ENCODE peak calls at places on chromosome X, in four cellular contexts. One of them, this sample, is unnamed. For H3K4me1, the result is how much of the 10 kb centered on the place peaks cover.

GRCh38 chrX:35680940-35681346 is 117.2 kb upstream of the MAGEB16 start:
- DNase-seq in right lobe of liver: no peak
- DNase-seq in SK-N-SH: no peak
- DNase-seq in OCI-LY7: no peak
- DNase-seq in this sample: no peak

GRCh38 chrX:109553862-109554261 is 17.2 kb downstream of the NXT2 start:
- DNase-seq in right lobe of liver: no peak
- DNase-seq in SK-N-SH: no peak
- DNase-seq in OCI-LY7: peak
- DNase-seq in this sample: no peak

GRCh38 chrX:104445591-104445990 is 120.4 kb upstream of the IL1RAPL2 start:
- DNase-seq in right lobe of liver: no peak
- DNase-seq in SK-N-SH: no peak
- DNase-seq in OCI-LY7: no peak
- DNase-seq in this sample: no peak

GRCh38 chrX:15973299-15973698 is 118.7 kb upstream of the AP1S2 start:
- DNase-seq in right lobe of liver: no peak
- DNase-seq in SK-N-SH: peak
- DNase-seq in OCI-LY7: peak
- DNase-seq in this sample: peak

GRCh38 chrX:67612231-67612630 is 68.4 kb downstream of the AR start:
- DNase-seq in right lobe of liver: no peak
- DNase-seq in SK-N-SH: no peak
- DNase-seq in OCI-LY7: no peak
- DNase-seq in this sample: no peak

GRCh38 chrX:47366051-47366722 is 4.2 kb upstream of the ZNF157 start:
- DNase-seq in right lobe of liver: peak
- DNase-seq in SK-N-SH: peak
- DNase-seq in OCI-LY7: peak
- DNase-seq in this sample: peak

GRCh38 chrX:96474357-96475125 is 210.1 kb upstream of the DIAPH2 start:
- DNase-seq in right lobe of liver: no peak
- DNase-seq in SK-N-SH: no peak
- DNase-seq in OCI-LY7: no peak
- DNase-seq in this sample: no peak

GRCh38 chrX:105191878-105192277 is 28.6 kb downstream of the TEX13A start:
- DNase-seq in right lobe of liver: peak
- DNase-seq in SK-N-SH: peak
- DNase-seq in OCI-LY7: peak
- DNase-seq in this sample: no peak

DNA sequence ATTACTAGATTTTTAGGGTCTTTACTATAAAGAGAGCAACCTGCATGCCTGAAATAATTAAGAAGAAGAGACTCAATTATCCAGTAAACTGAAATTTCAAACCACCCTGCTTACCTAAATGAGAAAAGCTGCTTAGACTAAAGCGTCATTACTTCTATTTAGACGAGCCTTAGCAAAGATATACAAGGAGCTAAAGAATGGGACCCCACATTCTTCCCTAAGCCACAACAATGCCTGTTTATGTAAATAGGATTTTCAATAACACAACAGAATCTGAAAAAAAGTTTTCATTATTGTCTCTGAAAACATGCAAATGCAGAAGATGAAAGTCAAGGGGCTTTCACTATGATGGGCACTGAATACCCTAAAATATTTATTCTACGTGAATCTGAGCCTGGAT is 16.2 kb downstream of the GPC3 start:
- DNase-seq in right lobe of liver: no peak
- DNase-seq in SK-N-SH: no peak
- DNase-seq in OCI-LY7: no peak
- DNase-seq in this sample: no peak
- H3K4me1 ChIP-seq in right lobe of liver: under half
- H3K4me1 ChIP-seq in SK-N-SH: under half
- H3K4me1 ChIP-seq in OCI-LY7: under half
- H3K4me1 ChIP-seq in this sample: under half

GRCh38 chrX:19811807-19812604 is 75.4 kb downstream of the SH3KBP1 start:
- DNase-seq in right lobe of liver: no peak
- DNase-seq in SK-N-SH: no peak
- DNase-seq in OCI-LY7: peak
- DNase-seq in this sample: no peak
- H3K4me1 ChIP-seq in right lobe of liver: under half
- H3K4me1 ChIP-seq in SK-N-SH: under half
- H3K4me1 ChIP-seq in OCI-LY7: half or more
- H3K4me1 ChIP-seq in this sample: under half

GRCh38 chrX:147912093-147912801 is 528 bp downstream of the FMR1 start:
- DNase-seq in right lobe of liver: peak
- DNase-seq in SK-N-SH: peak
- DNase-seq in OCI-LY7: peak
- DNase-seq in this sample: peak

GRCh38 chrX:147916375-147916968 is 4.8 kb downstream of the FMR1 start:
- DNase-seq in right lobe of liver: no peak
- DNase-seq in SK-N-SH: no peak
- DNase-seq in OCI-LY7: no peak
- DNase-seq in this sample: no peak

GRCh38 chrX:147911192-147912022 is at the start of gene FMR1:
- DNase-seq in right lobe of liver: peak
- DNase-seq in SK-N-SH: peak
- DNase-seq in OCI-LY7: peak
- DNase-seq in this sample: peak

GRCh38 chrX:147913570-147913969 is 1.9 kb downstream of the FMR1 start:
- DNase-seq in right lobe of liver: no peak
- DNase-seq in SK-N-SH: no peak
- DNase-seq in OCI-LY7: no peak
- DNase-seq in this sample: no peak

GRCh38 chrX:147914609-147915008 is 2.9 kb downstream of the FMR1 start:
- DNase-seq in right lobe of liver: no peak
- DNase-seq in SK-N-SH: no peak
- DNase-seq in OCI-LY7: no peak
- DNase-seq in this sample: no peak
- H3K4me1 ChIP-seq in right lobe of liver: under half
- H3K4me1 ChIP-seq in SK-N-SH: under half
- H3K4me1 ChIP-seq in OCI-LY7: under half
- H3K4me1 ChIP-seq in this sample: under half

GRCh38 chrX:40173662-40174593 is 76.2 kb upstream of the BCOR start:
- DNase-seq in right lobe of liver: peak
- DNase-seq in SK-N-SH: peak
- DNase-seq in OCI-LY7: peak
- DNase-seq in this sample: peak

GRCh38 chrX:40174594-40175415 is 77.0 kb upstream of the BCOR start:
- DNase-seq in right lobe of liver: peak
- DNase-seq in SK-N-SH: peak
- DNase-seq in OCI-LY7: peak
- DNase-seq in this sample: peak

GRCh38 chrX:40172169-40172979 is 74.6 kb upstream of the BCOR start:
- DNase-seq in right lobe of liver: peak
- DNase-seq in SK-N-SH: no peak
- DNase-seq in OCI-LY7: peak
- DNase-seq in this sample: no peak

GRCh38 chrX:40171513-40172168 is 73.9 kb upstream of the BCOR start:
- DNase-seq in right lobe of liver: no peak
- DNase-seq in SK-N-SH: no peak
- DNase-seq in OCI-LY7: peak
- DNase-seq in this sample: no peak

DNA sequence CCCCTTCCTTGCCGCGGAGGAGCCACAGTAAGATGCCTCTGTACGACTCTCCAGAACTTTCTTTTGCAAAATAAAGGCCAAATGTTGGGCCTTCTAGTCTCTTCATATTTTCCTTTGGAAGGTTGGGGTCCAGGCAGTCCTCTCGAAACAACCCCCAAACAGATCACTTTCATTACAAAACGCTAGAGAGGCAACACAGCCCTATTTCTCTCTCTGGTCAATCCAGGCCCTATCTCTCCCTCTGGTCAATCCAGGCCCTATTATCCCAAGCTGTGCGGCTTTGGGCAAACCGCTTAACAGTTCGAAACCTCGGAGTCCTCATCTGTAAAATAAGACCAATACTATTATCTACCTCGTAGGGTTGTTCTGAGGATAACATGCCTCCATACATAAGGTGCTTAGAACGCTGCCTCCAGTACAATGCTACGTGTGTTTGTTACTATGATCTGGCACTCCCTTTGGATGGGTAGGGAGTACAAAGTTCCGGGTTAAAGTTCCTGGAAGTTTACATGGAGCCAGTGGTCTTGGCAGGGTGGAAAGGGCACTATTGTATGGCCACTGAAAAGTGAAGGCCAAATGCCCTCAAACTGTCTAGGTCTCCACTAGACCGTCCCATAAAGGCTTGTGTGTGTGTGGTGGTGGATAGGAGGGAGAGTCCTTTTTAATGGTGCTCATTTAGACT is 75.4 kb upstream of the BCOR start:
- DNase-seq in right lobe of liver: no peak
- DNase-seq in SK-N-SH: no peak
- DNase-seq in OCI-LY7: peak
- DNase-seq in this sample: no peak
- H3K4me1 ChIP-seq in right lobe of liver: under half
- H3K4me1 ChIP-seq in SK-N-SH: under half
- H3K4me1 ChIP-seq in OCI-LY7: half or more
- H3K4me1 ChIP-seq in this sample: under half

DNA sequence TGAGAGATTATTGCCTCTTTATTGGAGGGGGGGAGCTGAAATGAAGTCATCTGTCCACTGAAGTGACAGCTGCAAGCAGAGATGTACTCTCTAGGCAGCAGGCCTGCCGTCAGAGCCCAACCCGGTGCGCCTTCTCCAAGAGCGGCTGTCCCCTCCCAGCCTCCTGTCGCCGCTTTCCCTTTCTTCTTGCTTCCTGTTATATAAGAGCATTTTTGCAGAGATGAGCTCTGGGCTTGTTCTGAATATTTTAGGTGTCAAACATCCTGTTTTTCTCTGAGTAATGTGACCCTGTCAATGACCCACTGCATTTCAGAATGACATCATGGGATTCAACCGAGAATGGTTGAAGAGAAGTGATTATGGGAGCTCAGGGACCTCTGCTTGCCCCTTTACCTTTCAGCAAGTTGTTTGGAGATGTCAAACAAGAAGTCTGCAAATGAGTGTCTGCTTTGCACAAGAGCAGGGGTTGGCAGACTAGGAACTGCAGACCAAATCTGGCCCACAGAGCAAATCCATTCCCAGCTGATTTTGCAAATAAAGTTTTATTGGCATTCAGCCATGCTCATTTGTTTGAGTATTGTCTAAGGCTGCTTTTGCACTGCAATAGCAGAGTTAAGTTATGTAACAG is 79.9 kb downstream of the SLC9A6 start:
- DNase-seq in right lobe of liver: peak
- DNase-seq in SK-N-SH: no peak
- DNase-seq in OCI-LY7: no peak
- DNase-seq in this sample: peak
- H3K4me1 ChIP-seq in right lobe of liver: under half
- H3K4me1 ChIP-seq in SK-N-SH: under half
- H3K4me1 ChIP-seq in OCI-LY7: under half
- H3K4me1 ChIP-seq in this sample: under half

GRCh38 chrX:153889123-153889522 is 3.1 kb upstream of the L1CAM start:
- DNase-seq in right lobe of liver: no peak
- DNase-seq in SK-N-SH: no peak
- DNase-seq in OCI-LY7: no peak
- DNase-seq in this sample: no peak
- H3K4me1 ChIP-seq in right lobe of liver: under half
- H3K4me1 ChIP-seq in SK-N-SH: under half
- H3K4me1 ChIP-seq in OCI-LY7: under half
- H3K4me1 ChIP-seq in this sample: under half

GRCh38 chrX:72121381-72121780 is 10.3 kb downstream of the RTL5 start:
- DNase-seq in right lobe of liver: peak
- DNase-seq in SK-N-SH: no peak
- DNase-seq in OCI-LY7: no peak
- DNase-seq in this sample: no peak

GRCh38 chrX:72122621-72123275 is 9.0 kb downstream of the RTL5 start:
- DNase-seq in right lobe of liver: no peak
- DNase-seq in SK-N-SH: no peak
- DNase-seq in OCI-LY7: no peak
- DNase-seq in this sample: no peak

GRCh38 chrX:72117636-72118215 is 14.0 kb downstream of the RTL5 start:
- DNase-seq in right lobe of liver: no peak
- DNase-seq in SK-N-SH: no peak
- DNase-seq in OCI-LY7: no peak
- DNase-seq in this sample: no peak

GRCh38 chrX:72123471-72124185 is 8.1 kb downstream of the RTL5 start:
- DNase-seq in right lobe of liver: no peak
- DNase-seq in SK-N-SH: no peak
- DNase-seq in OCI-LY7: no peak
- DNase-seq in this sample: peak

DNA sequence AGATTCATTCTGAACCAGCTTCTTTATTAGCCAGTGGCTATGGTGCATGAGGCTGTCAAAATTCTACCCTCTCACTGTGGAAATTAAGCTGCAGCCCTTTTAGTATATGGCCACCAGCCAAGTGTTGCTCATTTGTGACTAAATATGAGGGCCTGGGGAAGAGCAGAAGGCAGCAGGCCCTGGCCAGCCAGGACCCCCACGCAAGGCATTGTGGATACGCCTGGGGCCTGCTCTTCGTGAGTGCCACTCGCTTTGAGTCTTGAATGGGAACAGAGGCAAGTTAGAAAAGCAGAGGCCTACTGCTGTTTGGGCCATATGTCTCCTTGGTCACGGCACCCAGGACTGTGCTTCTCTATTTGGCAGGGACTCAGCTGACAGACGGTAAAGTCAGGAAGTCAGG is 10.9 kb downstream of the RTL5 start:
- DNase-seq in right lobe of liver: no peak
- DNase-seq in SK-N-SH: peak
- DNase-seq in OCI-LY7: no peak
- DNase-seq in this sample: no peak
- H3K4me1 ChIP-seq in right lobe of liver: under half
- H3K4me1 ChIP-seq in SK-N-SH: under half
- H3K4me1 ChIP-seq in OCI-LY7: under half
- H3K4me1 ChIP-seq in this sample: under half

GRCh38 chrX:85992811-85993229 is 54.5 kb downstream of the CHM start:
- DNase-seq in right lobe of liver: no peak
- DNase-seq in SK-N-SH: no peak
- DNase-seq in OCI-LY7: no peak
- DNase-seq in this sample: no peak
- H3K4me1 ChIP-seq in right lobe of liver: under half
- H3K4me1 ChIP-seq in SK-N-SH: under half
- H3K4me1 ChIP-seq in OCI-LY7: under half
- H3K4me1 ChIP-seq in this sample: under half

GRCh38 chrX:53084863-53085262 is 2.7 kb downstream of the TSPYL2 start:
- DNase-seq in right lobe of liver: no peak
- DNase-seq in SK-N-SH: no peak
- DNase-seq in OCI-LY7: no peak
- DNase-seq in this sample: no peak
- H3K4me1 ChIP-seq in right lobe of liver: under half
- H3K4me1 ChIP-seq in SK-N-SH: under half
- H3K4me1 ChIP-seq in OCI-LY7: under half
- H3K4me1 ChIP-seq in this sample: under half